ENCODE peak calls at places on chromosome 14, in nine cellular contexts. One of them, this sample, is unnamed.

GRCh38 chr14:24110060-24110459 is 4.5 kb upstream of the DCAF11 start:
- DNase-seq in NCI-H1694 treated with DMSO at 0.1 percent for 48 hours: no peak
- DNase-seq in kidney tubule cell: no peak
- DNase-seq in myocyte: no peak
- DNase-seq in smooth muscle cell of the brain vasculature: no peak
- DNase-seq in astrocyte of the spinal cord: no peak
- DNase-seq in NCI-H1105: no peak
- DNase-seq in MCF 10A: peak; percentile 65
- DNase-seq in kidney glomerular epithelial cell: no peak
- DNase-seq in this sample: no peak

GRCh38 chr14:92564361-92565039 is 50.9 kb downstream of the RIN3 start:
- DNase-seq in kidney tubule cell: no peak
- DNase-seq in smooth muscle cell of the brain vasculature: no peak
- DNase-seq in NCI-H1694 treated with DMSO at 0.1 percent for 48 hours: no peak
- DNase-seq in kidney glomerular epithelial cell: no peak
- DNase-seq in MCF 10A: no peak
- DNase-seq in NCI-H1105: no peak
- DNase-seq in myocyte: no peak
- DNase-seq in astrocyte of the spinal cord: no peak
- DNase-seq in this sample: peak; percentile 68

GRCh38 chr14:102663031-102663430 is 70.6 kb downstream of the RCOR1 start:
- DNase-seq in myocyte: no peak
- DNase-seq in NCI-H1694 treated with DMSO at 0.1 percent for 48 hours: no peak
- DNase-seq in smooth muscle cell of the brain vasculature: no peak
- DNase-seq in kidney tubule cell: no peak
- DNase-seq in kidney glomerular epithelial cell: no peak
- DNase-seq in NCI-H1105: no peak
- DNase-seq in MCF 10A: no peak
- DNase-seq in astrocyte of the spinal cord: no peak
- DNase-seq in this sample: peak; percentile 38

GRCh38 chr14:93713726-93714405 is 74.4 kb downstream of the PRIMA1 start:
- DNase-seq in kidney glomerular epithelial cell: no peak
- DNase-seq in MCF 10A: no peak
- DNase-seq in NCI-H1694 treated with DMSO at 0.1 percent for 48 hours: no peak
- DNase-seq in myocyte: no peak
- DNase-seq in astrocyte of the spinal cord: no peak
- DNase-seq in NCI-H1105: no peak
- DNase-seq in kidney tubule cell: no peak
- DNase-seq in smooth muscle cell of the brain vasculature: no peak
- DNase-seq in this sample: no peak

GRCh38 chr14:61503167-61503801 is 181.9 kb downstream of the PRKCH start:
- DNase-seq in kidney tubule cell: peak; percentile 64
- DNase-seq in MCF 10A: peak; percentile 80
- DNase-seq in kidney glomerular epithelial cell: no peak
- DNase-seq in astrocyte of the spinal cord: peak; percentile 53
- DNase-seq in smooth muscle cell of the brain vasculature: no peak
- DNase-seq in NCI-H1105: no peak
- DNase-seq in myocyte: no peak
- DNase-seq in NCI-H1694 treated with DMSO at 0.1 percent for 48 hours: no peak
- DNase-seq in this sample: no peak

GRCh38 chr14:99779751-99780150 is 13.5 kb upstream of the EML1 start:
- DNase-seq in smooth muscle cell of the brain vasculature: no peak
- DNase-seq in astrocyte of the spinal cord: peak; percentile 61
- DNase-seq in MCF 10A: no peak
- DNase-seq in NCI-H1105: no peak
- DNase-seq in kidney tubule cell: peak; percentile 96
- DNase-seq in kidney glomerular epithelial cell: peak; percentile 47
- DNase-seq in myocyte: no peak
- DNase-seq in NCI-H1694 treated with DMSO at 0.1 percent for 48 hours: no peak
- DNase-seq in this sample: no peak

GRCh38 chr14:103527408-103528157 is 1.4 kb upstream of the TRMT61A start:
- DNase-seq in astrocyte of the spinal cord: no peak
- DNase-seq in kidney glomerular epithelial cell: no peak
- DNase-seq in MCF 10A: no peak
- DNase-seq in smooth muscle cell of the brain vasculature: no peak
- DNase-seq in kidney tubule cell: peak; percentile 85
- DNase-seq in NCI-H1694 treated with DMSO at 0.1 percent for 48 hours: no peak
- DNase-seq in myocyte: peak; percentile 65
- DNase-seq in NCI-H1105: no peak
- DNase-seq in this sample: no peak

GRCh38 chr14:65103150-65103760 is 938 bp upstream of the MAX start:
- DNase-seq in NCI-H1694 treated with DMSO at 0.1 percent for 48 hours: peak; percentile 69
- DNase-seq in kidney tubule cell: peak; percentile 18
- DNase-seq in smooth muscle cell of the brain vasculature: no peak
- DNase-seq in myocyte: peak; percentile 36
- DNase-seq in MCF 10A: peak; percentile 13
- DNase-seq in astrocyte of the spinal cord: no peak
- DNase-seq in NCI-H1105: no peak
- DNase-seq in kidney glomerular epithelial cell: no peak
- DNase-seq in this sample: peak; percentile 71

GRCh38 chr14:77868552-77869300 is 68.8 kb downstream of the ADCK1 start:
- DNase-seq in NCI-H1105: no peak
- DNase-seq in kidney glomerular epithelial cell: peak; percentile 31
- DNase-seq in smooth muscle cell of the brain vasculature: no peak
- DNase-seq in astrocyte of the spinal cord: no peak
- DNase-seq in myocyte: peak; percentile 81
- DNase-seq in kidney tubule cell: peak; percentile 64
- DNase-seq in NCI-H1694 treated with DMSO at 0.1 percent for 48 hours: no peak
- DNase-seq in MCF 10A: no peak
- DNase-seq in this sample: no peak

GRCh38 chr14:73833530-73834257 is 17.9 kb upstream of the PTGR2 start:
- DNase-seq in smooth muscle cell of the brain vasculature: no peak
- DNase-seq in kidney glomerular epithelial cell: peak; percentile 91
- DNase-seq in NCI-H1694 treated with DMSO at 0.1 percent for 48 hours: no peak
- DNase-seq in MCF 10A: peak; percentile 76
- DNase-seq in astrocyte of the spinal cord: peak; percentile 84
- DNase-seq in NCI-H1105: no peak
- DNase-seq in kidney tubule cell: peak; percentile 94
- DNase-seq in myocyte: no peak
- DNase-seq in this sample: no peak

GRCh38 chr14:80977103-80977728 is 21.8 kb downstream of the TSHR start:
- DNase-seq in MCF 10A: no peak
- DNase-seq in astrocyte of the spinal cord: no peak
- DNase-seq in smooth muscle cell of the brain vasculature: no peak
- DNase-seq in myocyte: no peak
- DNase-seq in kidney tubule cell: no peak
- DNase-seq in NCI-H1694 treated with DMSO at 0.1 percent for 48 hours: peak; percentile 27
- DNase-seq in kidney glomerular epithelial cell: no peak
- DNase-seq in NCI-H1105: no peak
- DNase-seq in this sample: no peak

GRCh38 chr14:102394717-102395378 is 32.1 kb downstream of the TECPR2 start:
- DNase-seq in astrocyte of the spinal cord: no peak
- DNase-seq in kidney tubule cell: no peak
- DNase-seq in NCI-H1694 treated with DMSO at 0.1 percent for 48 hours: no peak
- DNase-seq in smooth muscle cell of the brain vasculature: no peak
- DNase-seq in myocyte: no peak
- DNase-seq in NCI-H1105: no peak
- DNase-seq in kidney glomerular epithelial cell: no peak
- DNase-seq in MCF 10A: no peak
- DNase-seq in this sample: no peak

GRCh38 chr14:59155886-59156285 is 32.6 kb upstream of the DAAM1 start:
- DNase-seq in smooth muscle cell of the brain vasculature: no peak
- DNase-seq in kidney glomerular epithelial cell: no peak
- DNase-seq in NCI-H1105: no peak
- DNase-seq in MCF 10A: no peak
- DNase-seq in NCI-H1694 treated with DMSO at 0.1 percent for 48 hours: no peak
- DNase-seq in astrocyte of the spinal cord: no peak
- DNase-seq in kidney tubule cell: no peak
- DNase-seq in myocyte: no peak
- DNase-seq in this sample: no peak

GRCh38 chr14:28584951-28585350 is 181.6 kb upstream of the FOXG1 start:
- DNase-seq in NCI-H1105: no peak
- DNase-seq in myocyte: no peak
- DNase-seq in astrocyte of the spinal cord: no peak
- DNase-seq in kidney glomerular epithelial cell: no peak
- DNase-seq in MCF 10A: no peak
- DNase-seq in kidney tubule cell: no peak
- DNase-seq in NCI-H1694 treated with DMSO at 0.1 percent for 48 hours: no peak
- DNase-seq in smooth muscle cell of the brain vasculature: no peak
- DNase-seq in this sample: no peak

GRCh38 chr14:102418853-102419240 is 56.1 kb downstream of the TECPR2 start:
- DNase-seq in myocyte: no peak
- DNase-seq in MCF 10A: no peak
- DNase-seq in astrocyte of the spinal cord: no peak
- DNase-seq in kidney glomerular epithelial cell: no peak
- DNase-seq in kidney tubule cell: no peak
- DNase-seq in NCI-H1694 treated with DMSO at 0.1 percent for 48 hours: no peak
- DNase-seq in NCI-H1105: no peak
- DNase-seq in smooth muscle cell of the brain vasculature: no peak
- DNase-seq in this sample: no peak

GRCh38 chr14:101704140-101704539 is 57.4 kb upstream of the PPP2R5C start:
- DNase-seq in myocyte: no peak
- DNase-seq in MCF 10A: no peak
- DNase-seq in NCI-H1694 treated with DMSO at 0.1 percent for 48 hours: no peak
- DNase-seq in kidney glomerular epithelial cell: no peak
- DNase-seq in astrocyte of the spinal cord: no peak
- DNase-seq in smooth muscle cell of the brain vasculature: no peak
- DNase-seq in kidney tubule cell: no peak
- DNase-seq in NCI-H1105: no peak
- DNase-seq in this sample: no peak

GRCh38 chr14:20604291-20604690 is 13.1 kb upstream of the RNASE12 start:
- DNase-seq in kidney tubule cell: no peak
- DNase-seq in MCF 10A: no peak
- DNase-seq in smooth muscle cell of the brain vasculature: no peak
- DNase-seq in NCI-H1105: no peak
- DNase-seq in astrocyte of the spinal cord: no peak
- DNase-seq in kidney glomerular epithelial cell: no peak
- DNase-seq in NCI-H1694 treated with DMSO at 0.1 percent for 48 hours: peak; percentile 69
- DNase-seq in myocyte: no peak
- DNase-seq in this sample: no peak

GRCh38 chr14:77407158-77407557 is 16.2 kb downstream of the NOXRED1 start:
- DNase-seq in astrocyte of the spinal cord: no peak
- DNase-seq in kidney glomerular epithelial cell: no peak
- DNase-seq in NCI-H1105: no peak
- DNase-seq in myocyte: no peak
- DNase-seq in MCF 10A: no peak
- DNase-seq in kidney tubule cell: no peak
- DNase-seq in smooth muscle cell of the brain vasculature: no peak
- DNase-seq in NCI-H1694 treated with DMSO at 0.1 percent for 48 hours: no peak
- DNase-seq in this sample: no peak